ENCODE peak calls at places on chromosomes 2 and 18, in eight cellular contexts. One of them, this sample, is unnamed.

GRCh38 chr2:140506606-140507005 is 1624.2 kb downstream of the LRP1B start:
- DNase-seq in Panc1: no peak
- DNase-seq in CD4-positive, alpha-beta T cell: no peak
- DNase-seq in fibroblast of mammary gland: peak
- DNase-seq in epithelial cell of proximal tubule: no peak
- DNase-seq in B cell: no peak
- DNase-seq in CD8-positive, alpha-beta T cell: no peak
- DNase-seq in fibroblast of pulmonary artery: peak
- DNase-seq in this sample: no peak

GRCh38 chr18:34971313-34971712 is 69.9 kb upstream of the MAPRE2 start:
- DNase-seq in Panc1: no peak
- DNase-seq in CD4-positive, alpha-beta T cell: no peak
- DNase-seq in fibroblast of mammary gland: peak
- DNase-seq in epithelial cell of proximal tubule: peak
- DNase-seq in B cell: no peak
- DNase-seq in CD8-positive, alpha-beta T cell: no peak
- DNase-seq in fibroblast of pulmonary artery: peak
- DNase-seq in this sample: no peak

GRCh38 chr2:112486895-112487294 is 4.9 kb downstream of the TTL start:
- DNase-seq in Panc1: no peak
- DNase-seq in CD4-positive, alpha-beta T cell: no peak
- DNase-seq in fibroblast of mammary gland: no peak
- DNase-seq in epithelial cell of proximal tubule: no peak
- DNase-seq in B cell: no peak
- DNase-seq in CD8-positive, alpha-beta T cell: no peak
- DNase-seq in fibroblast of pulmonary artery: no peak
- DNase-seq in this sample: no peak

GRCh38 chr18:159037-159652 is 788 bp downstream of the USP14 start:
- DNase-seq in Panc1: no peak
- DNase-seq in CD4-positive, alpha-beta T cell: no peak
- DNase-seq in fibroblast of mammary gland: no peak
- DNase-seq in epithelial cell of proximal tubule: no peak
- DNase-seq in B cell: no peak
- DNase-seq in CD8-positive, alpha-beta T cell: no peak
- DNase-seq in fibroblast of pulmonary artery: peak
- DNase-seq in this sample: no peak

GRCh38 chr2:235223011-235223410 is 270.8 kb upstream of the AGAP1 start:
- DNase-seq in Panc1: no peak
- DNase-seq in CD4-positive, alpha-beta T cell: no peak
- DNase-seq in fibroblast of mammary gland: peak
- DNase-seq in epithelial cell of proximal tubule: no peak
- DNase-seq in B cell: no peak
- DNase-seq in CD8-positive, alpha-beta T cell: no peak
- DNase-seq in fibroblast of pulmonary artery: no peak
- DNase-seq in this sample: no peak

GRCh38 chr2:239049421-239050251 is 201.8 kb downstream of the TWIST2 start:
- DNase-seq in Panc1: no peak
- DNase-seq in CD4-positive, alpha-beta T cell: no peak
- DNase-seq in fibroblast of mammary gland: peak
- DNase-seq in epithelial cell of proximal tubule: no peak
- DNase-seq in B cell: no peak
- DNase-seq in CD8-positive, alpha-beta T cell: no peak
- DNase-seq in fibroblast of pulmonary artery: peak
- DNase-seq in this sample: no peak

GRCh38 chr2:128310094-128310716 is 8.5 kb downstream of the HS6ST1 start:
- DNase-seq in Panc1: no peak
- DNase-seq in CD4-positive, alpha-beta T cell: no peak
- DNase-seq in fibroblast of mammary gland: no peak
- DNase-seq in epithelial cell of proximal tubule: no peak
- DNase-seq in B cell: no peak
- DNase-seq in CD8-positive, alpha-beta T cell: no peak
- DNase-seq in fibroblast of pulmonary artery: no peak
- DNase-seq in this sample: no peak

GRCh38 chr18:60965856-60966255 is 367.4 kb upstream of the CDH20 start:
- DNase-seq in Panc1: no peak
- DNase-seq in CD4-positive, alpha-beta T cell: no peak
- DNase-seq in fibroblast of mammary gland: no peak
- DNase-seq in epithelial cell of proximal tubule: no peak
- DNase-seq in B cell: no peak
- DNase-seq in CD8-positive, alpha-beta T cell: no peak
- DNase-seq in fibroblast of pulmonary artery: peak
- DNase-seq in this sample: no peak

GRCh38 chr2:183359867-183360266 is 235.6 kb downstream of the NUP35 start:
- DNase-seq in Panc1: no peak
- DNase-seq in CD4-positive, alpha-beta T cell: no peak
- DNase-seq in fibroblast of mammary gland: peak
- DNase-seq in epithelial cell of proximal tubule: no peak
- DNase-seq in B cell: no peak
- DNase-seq in CD8-positive, alpha-beta T cell: no peak
- DNase-seq in fibroblast of pulmonary artery: peak
- DNase-seq in this sample: no peak
- TF ChIP-seq CTCF in Panc1: no peak
- TF ChIP-seq CTCF in CD4-positive, alpha-beta T cell: no peak
- TF ChIP-seq CTCF in fibroblast of mammary gland: peak
- TF ChIP-seq CTCF in epithelial cell of proximal tubule: peak
- TF ChIP-seq CTCF in B cell: no peak
- TF ChIP-seq CTCF in CD8-positive, alpha-beta T cell: no peak
- TF ChIP-seq CTCF in fibroblast of pulmonary artery: peak
- TF ChIP-seq CTCF in this sample: peak

GRCh38 chr2:181273986-181274385 is 183.2 kb upstream of the ITGA4 start:
- DNase-seq in Panc1: no peak
- DNase-seq in CD4-positive, alpha-beta T cell: no peak
- DNase-seq in fibroblast of mammary gland: peak
- DNase-seq in epithelial cell of proximal tubule: no peak
- DNase-seq in B cell: no peak
- DNase-seq in CD8-positive, alpha-beta T cell: no peak
- DNase-seq in fibroblast of pulmonary artery: no peak
- DNase-seq in this sample: no peak

GRCh38 chr2:181281206-181281832 is 175.9 kb upstream of the ITGA4 start:
- DNase-seq in Panc1: no peak
- DNase-seq in CD4-positive, alpha-beta T cell: no peak
- DNase-seq in fibroblast of mammary gland: no peak
- DNase-seq in epithelial cell of proximal tubule: no peak
- DNase-seq in B cell: no peak
- DNase-seq in CD8-positive, alpha-beta T cell: no peak
- DNase-seq in fibroblast of pulmonary artery: no peak
- DNase-seq in this sample: no peak

DNA sequence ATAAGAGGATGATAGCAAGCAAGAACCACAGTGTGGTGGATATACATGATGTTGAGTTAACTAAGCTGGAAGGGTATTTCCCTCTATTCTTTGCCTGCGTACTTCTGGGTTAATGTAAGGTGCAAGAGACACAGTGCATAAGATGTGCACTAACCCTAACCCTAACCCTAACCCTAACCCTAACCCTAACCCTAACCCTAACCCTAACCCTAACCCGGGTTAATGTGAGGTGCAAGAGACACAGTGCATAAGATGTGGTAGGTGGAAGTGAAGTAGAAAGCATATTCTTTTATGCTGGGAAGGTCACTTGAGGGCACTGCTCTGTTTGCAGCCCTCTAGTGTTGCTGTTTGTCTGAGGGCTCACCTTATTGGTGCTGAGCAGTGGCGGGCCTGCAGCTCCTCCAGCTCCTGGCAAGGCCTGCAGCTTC is 181.5 kb upstream of the ITGA4 start:
- DNase-seq in Panc1: no peak
- DNase-seq in CD4-positive, alpha-beta T cell: peak
- DNase-seq in fibroblast of mammary gland: no peak
- DNase-seq in epithelial cell of proximal tubule: no peak
- DNase-seq in B cell: no peak
- DNase-seq in CD8-positive, alpha-beta T cell: no peak
- DNase-seq in fibroblast of pulmonary artery: no peak
- DNase-seq in this sample: no peak
- TF ChIP-seq CTCF in Panc1: no peak
- TF ChIP-seq CTCF in CD4-positive, alpha-beta T cell: no peak
- TF ChIP-seq CTCF in fibroblast of mammary gland: no peak
- TF ChIP-seq CTCF in epithelial cell of proximal tubule: no peak
- TF ChIP-seq CTCF in B cell: no peak
- TF ChIP-seq CTCF in CD8-positive, alpha-beta T cell: no peak
- TF ChIP-seq CTCF in fibroblast of pulmonary artery: no peak
- TF ChIP-seq CTCF in this sample: no peak

GRCh38 chr18:48078448-48078847 is 148.0 kb upstream of the SMAD2 start:
- DNase-seq in Panc1: no peak
- DNase-seq in CD4-positive, alpha-beta T cell: no peak
- DNase-seq in fibroblast of mammary gland: no peak
- DNase-seq in epithelial cell of proximal tubule: no peak
- DNase-seq in B cell: no peak
- DNase-seq in CD8-positive, alpha-beta T cell: no peak
- DNase-seq in fibroblast of pulmonary artery: no peak
- DNase-seq in this sample: no peak

GRCh38 chr18:48077291-48077690 is 146.8 kb upstream of the SMAD2 start:
- DNase-seq in Panc1: no peak
- DNase-seq in CD4-positive, alpha-beta T cell: no peak
- DNase-seq in fibroblast of mammary gland: no peak
- DNase-seq in epithelial cell of proximal tubule: no peak
- DNase-seq in B cell: no peak
- DNase-seq in CD8-positive, alpha-beta T cell: no peak
- DNase-seq in fibroblast of pulmonary artery: no peak
- DNase-seq in this sample: no peak

GRCh38 chr18:48076461-48076860 is 146.0 kb upstream of the SMAD2 start:
- DNase-seq in Panc1: no peak
- DNase-seq in CD4-positive, alpha-beta T cell: no peak
- DNase-seq in fibroblast of mammary gland: no peak
- DNase-seq in epithelial cell of proximal tubule: no peak
- DNase-seq in B cell: no peak
- DNase-seq in CD8-positive, alpha-beta T cell: no peak
- DNase-seq in fibroblast of pulmonary artery: no peak
- DNase-seq in this sample: no peak

GRCh38 chr18:48080546-48080945 is 150.1 kb upstream of the SMAD2 start:
- DNase-seq in Panc1: no peak
- DNase-seq in CD4-positive, alpha-beta T cell: no peak
- DNase-seq in fibroblast of mammary gland: no peak
- DNase-seq in epithelial cell of proximal tubule: no peak
- DNase-seq in B cell: no peak
- DNase-seq in CD8-positive, alpha-beta T cell: no peak
- DNase-seq in fibroblast of pulmonary artery: no peak
- DNase-seq in this sample: no peak

GRCh38 chr18:48079885-48080284 is 149.4 kb upstream of the SMAD2 start:
- DNase-seq in Panc1: no peak
- DNase-seq in CD4-positive, alpha-beta T cell: no peak
- DNase-seq in fibroblast of mammary gland: no peak
- DNase-seq in epithelial cell of proximal tubule: no peak
- DNase-seq in B cell: no peak
- DNase-seq in CD8-positive, alpha-beta T cell: no peak
- DNase-seq in fibroblast of pulmonary artery: no peak
- DNase-seq in this sample: no peak
- TF ChIP-seq CTCF in Panc1: no peak
- TF ChIP-seq CTCF in CD4-positive, alpha-beta T cell: no peak
- TF ChIP-seq CTCF in fibroblast of mammary gland: no peak
- TF ChIP-seq CTCF in epithelial cell of proximal tubule: no peak
- TF ChIP-seq CTCF in B cell: no peak
- TF ChIP-seq CTCF in CD8-positive, alpha-beta T cell: no peak
- TF ChIP-seq CTCF in fibroblast of pulmonary artery: no peak
- TF ChIP-seq CTCF in this sample: no peak

DNA sequence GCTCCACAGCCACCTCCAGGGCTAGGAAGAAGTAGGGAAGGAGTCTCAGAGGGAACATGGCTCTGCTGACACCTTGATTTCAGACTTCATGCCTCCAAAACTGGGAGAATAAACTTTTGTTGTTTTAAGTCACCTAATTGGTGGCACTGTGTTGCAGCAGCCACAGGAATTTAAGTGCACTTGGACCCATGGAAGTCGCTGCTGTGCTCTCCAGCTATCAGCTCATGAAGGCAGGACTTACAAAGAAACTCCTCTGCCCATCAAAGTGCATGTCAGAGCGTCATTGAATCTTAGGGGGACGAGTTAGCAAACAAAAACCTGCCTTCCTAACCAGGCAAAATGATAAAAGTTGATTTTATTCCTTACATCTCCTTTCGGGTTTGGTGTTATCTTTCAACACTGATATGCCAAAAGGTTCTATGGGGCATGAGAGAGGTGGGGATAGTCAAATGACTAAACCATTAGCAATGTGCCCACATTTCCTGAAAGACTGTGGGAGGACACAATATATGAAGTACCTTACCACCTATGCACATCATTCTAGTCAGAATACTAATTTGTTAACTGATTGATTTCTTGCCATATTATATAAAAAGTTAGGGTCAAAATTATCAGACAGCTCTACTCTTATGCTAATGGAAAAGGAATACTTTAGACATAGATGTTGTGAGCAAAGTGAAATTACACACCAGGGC is 235.8 kb upstream of the TNP1 start:
- DNase-seq in Panc1: no peak
- DNase-seq in CD4-positive, alpha-beta T cell: no peak
- DNase-seq in fibroblast of mammary gland: no peak
- DNase-seq in epithelial cell of proximal tubule: no peak
- DNase-seq in B cell: no peak
- DNase-seq in CD8-positive, alpha-beta T cell: no peak
- DNase-seq in fibroblast of pulmonary artery: no peak
- DNase-seq in this sample: no peak
- TF ChIP-seq CTCF in Panc1: no peak
- TF ChIP-seq CTCF in CD4-positive, alpha-beta T cell: no peak
- TF ChIP-seq CTCF in fibroblast of mammary gland: no peak
- TF ChIP-seq CTCF in epithelial cell of proximal tubule: no peak
- TF ChIP-seq CTCF in B cell: no peak
- TF ChIP-seq CTCF in CD8-positive, alpha-beta T cell: no peak
- TF ChIP-seq CTCF in fibroblast of pulmonary artery: no peak
- TF ChIP-seq CTCF in this sample: no peak

DNA sequence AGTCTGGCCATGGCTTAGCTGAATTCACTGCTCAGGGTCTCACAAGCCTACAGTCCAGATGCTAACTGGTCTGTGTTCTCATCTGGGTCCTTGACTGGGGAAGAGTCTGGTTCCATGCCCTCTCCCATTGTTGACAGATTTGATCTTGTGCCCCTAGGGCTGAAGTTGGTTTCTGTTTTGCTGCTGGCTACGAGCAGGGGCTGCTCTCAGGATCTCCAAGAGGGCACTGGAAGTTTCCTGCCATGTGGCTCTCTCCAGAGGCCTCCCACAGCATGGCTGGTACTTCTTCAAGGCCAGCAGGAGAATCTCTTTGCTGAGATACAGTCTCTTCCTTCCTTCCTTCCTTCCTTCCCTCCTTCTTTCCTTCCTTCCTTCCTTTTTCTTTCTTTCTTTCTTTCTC is 78.1 kb downstream of the SPP2 start:
- DNase-seq in Panc1: no peak
- DNase-seq in CD4-positive, alpha-beta T cell: no peak
- DNase-seq in fibroblast of mammary gland: no peak
- DNase-seq in epithelial cell of proximal tubule: no peak
- DNase-seq in B cell: no peak
- DNase-seq in CD8-positive, alpha-beta T cell: no peak
- DNase-seq in fibroblast of pulmonary artery: no peak
- DNase-seq in this sample: no peak
- TF ChIP-seq CTCF in Panc1: no peak
- TF ChIP-seq CTCF in CD4-positive, alpha-beta T cell: no peak
- TF ChIP-seq CTCF in fibroblast of mammary gland: no peak
- TF ChIP-seq CTCF in epithelial cell of proximal tubule: no peak
- TF ChIP-seq CTCF in B cell: no peak
- TF ChIP-seq CTCF in CD8-positive, alpha-beta T cell: no peak
- TF ChIP-seq CTCF in fibroblast of pulmonary artery: no peak
- TF ChIP-seq CTCF in this sample: no peak

GRCh38 chr2:72629062-72629461 is 196.8 kb downstream of the EXOC6B start:
- DNase-seq in Panc1: no peak
- DNase-seq in CD4-positive, alpha-beta T cell: no peak
- DNase-seq in fibroblast of mammary gland: peak
- DNase-seq in epithelial cell of proximal tubule: no peak
- DNase-seq in B cell: no peak
- DNase-seq in CD8-positive, alpha-beta T cell: no peak
- DNase-seq in fibroblast of pulmonary artery: no peak
- DNase-seq in this sample: no peak
- TF ChIP-seq CTCF in Panc1: no peak
- TF ChIP-seq CTCF in CD4-positive, alpha-beta T cell: no peak
- TF ChIP-seq CTCF in fibroblast of mammary gland: no peak
- TF ChIP-seq CTCF in epithelial cell of proximal tubule: no peak
- TF ChIP-seq CTCF in B cell: no peak
- TF ChIP-seq CTCF in CD8-positive, alpha-beta T cell: no peak
- TF ChIP-seq CTCF in fibroblast of pulmonary artery: no peak
- TF ChIP-seq CTCF in this sample: no peak

This sample was measured in D721Med.